ENCODE peak calls at places on chromosome 12, in four cellular contexts. I, H, X and A are unnamed samples.

GRCh38 chr12:121942145-121942718 is 23.8 kb downstream of the CFAP251 start:
- DNase-seq in X (no peak), H (peak; percentile 60), I (no peak), A (no peak)

GRCh38 chr12:89760783-89761182 is 52.1 kb upstream of the ATP2B1 start:
- DNase-seq in X (no peak), H (no peak), I (no peak), A (no peak)

GRCh38 chr12:2142068-2142467 is 89.3 kb downstream of the CACNA1C start:
- DNase-seq in I (no peak), H (no peak), X (no peak), A (no peak)

GRCh38 chr12:28770329-28770728 is 378.7 kb upstream of the FAR2 start:
- DNase-seq in I (no peak), X (no peak), H (no peak), A (no peak)

GRCh38 chr12:51512438-51512837 is 78.6 kb upstream of the SCN8A start:
- DNase-seq in H (no peak), X (no peak), I (no peak), A (no peak)

GRCh38 chr12:10027311-10028099 is 3.0 kb upstream of the CLEC9A start:
- DNase-seq in I (no peak), X (no peak), H (no peak), A (no peak)

GRCh38 chr12:48901278-48901677 is 24.0 kb downstream of the FKBP11 start:
- DNase-seq in X (peak; percentile 32), H (no peak), I (no peak), A (no peak)

GRCh38 chr12:112843272-112843671 is 51.7 kb downstream of the RPH3A start:
- DNase-seq in H (no peak), I (no peak), X (no peak), A (no peak)

GRCh38 chr12:107441906-107442305 is 243.7 kb upstream of the PWP1 start:
- DNase-seq in H (no peak), X (no peak), I (no peak), A (no peak)

GRCh38 chr12:108690799-108691153 is 40.5 kb downstream of the CORO1C start:
- DNase-seq in I (no peak), X (no peak), H (no peak), A (no peak)

GRCh38 chr12:93311827-93312226 is 65.9 kb upstream of the NUDT4 start:
- DNase-seq in X (no peak), H (no peak), I (no peak), A (no peak)